ENCODE peak calls at places on chromosomes 5 and 9, in ten cellular contexts. Z is H1, S is spleen, H is HCT116, K is stomach, O is suprapubic skin, A is HepG2, U is prostate gland, P is endothelial cell of umbilical vein, X is SK-N-SH. J is an unnamed sample. For H3K36me3, the result is how much of the 10 kb centered on the place peaks cover.

GRCh38 chr5:89233462-89233861 is 350.5 kb upstream of the MEF2C start:
- DNase-seq in Z (no peak), S (no peak), H (no peak), K (no peak), O (no peak), A (no peak), U (no peak), P (no peak), X (no peak), J (no peak)

GRCh38 chr9:18208166-18209059 is 265.5 kb upstream of the ADAMTSL1 start:
- DNase-seq in Z (peak), S (no peak), H (no peak), K (peak), O (no peak), A (peak), U (peak), P (peak), X (peak), J (peak)

GRCh38 chr9:93182572-93182971 is 1.4 kb upstream of the WNK2 start:
- DNase-seq in Z (no peak), S (no peak), H (no peak), K (peak), O (no peak), A (peak), U (no peak), P (no peak), X (no peak), J (peak)

GRCh38 chr9:107541523-107541922 is 52.0 kb upstream of the KLF4 start:
- DNase-seq in Z (no peak), S (no peak), H (no peak), K (no peak), O (no peak), A (no peak), U (no peak), P (no peak), X (no peak), J (no peak)

GRCh38 chr5:158727771-158728311 is 371.9 kb downstream of the EBF1 start:
- DNase-seq in Z (no peak), S (peak), H (no peak), K (no peak), O (no peak), A (peak), U (no peak), P (peak), X (no peak), J (no peak)

GRCh38 chr9:129081388-129081889 is 528 bp downstream of the DOLPP1 start:
- DNase-seq in Z (no peak), S (peak), H (no peak), K (no peak), O (peak), A (no peak), U (no peak), P (no peak), X (peak), J (no peak)

GRCh38 chr5:39102684-39103155 is 28.5 kb upstream of the RICTOR start:
- DNase-seq in Z (no peak), S (no peak), H (no peak), K (no peak), O (no peak), A (peak), U (no peak), P (no peak), X (no peak), J (no peak)

GRCh38 chr9:80994892-80995291 is 694.5 kb downstream of the TLE1 start:
- DNase-seq in Z (no peak), S (no peak), H (no peak), K (no peak), O (no peak), A (no peak), U (no peak), P (peak), X (no peak), J (no peak)

GRCh38 chr9:133673260-133673658 is 37.1 kb downstream of the DBH start:
- DNase-seq in Z (no peak), S (no peak), H (no peak), K (no peak), O (no peak), A (no peak), U (no peak), P (no peak), X (no peak), J (no peak)

GRCh38 chr9:3656224-3656623 is 130.4 kb upstream of the RFX3 start:
- DNase-seq in Z (no peak), S (no peak), H (no peak), K (no peak), O (no peak), A (no peak), U (no peak), P (no peak), X (no peak), J (no peak)

GRCh38 chr5:59089767-59090166 is 506.9 kb downstream of the RAB3C start:
- DNase-seq in Z (no peak), S (no peak), H (no peak), K (no peak), O (no peak), A (no peak), U (no peak), P (no peak), X (no peak), J (no peak)

GRCh38 chr5:167899490-167899889 is 392.0 kb upstream of the WWC1 start:
- DNase-seq in Z (no peak), S (no peak), H (no peak), K (no peak), O (no peak), A (no peak), U (no peak), P (no peak), X (no peak), J (no peak)

GRCh38 chr5:172713113-172713808 is 57.7 kb downstream of the DUSP1 start:
- DNase-seq in Z (peak), S (peak), H (no peak), K (peak), O (peak), A (no peak), U (peak), P (peak), X (peak), J (peak)

GRCh38 chr9:136086213-136086881 is 8.7 kb downstream of the NACC2 start:
- DNase-seq in Z (no peak), S (peak), H (no peak), K (no peak), O (peak), A (no peak), U (no peak), P (no peak), X (peak), J (no peak)

GRCh38 chr5:6193315-6193714 is 185.0 kb downstream of the MED10 start:
- DNase-seq in Z (no peak), S (no peak), H (no peak), K (no peak), O (no peak), A (no peak), U (no peak), P (no peak), X (no peak), J (no peak)

GRCh38 chr5:180046656-180047055 is 24.9 kb downstream of the RNF130 start:
- DNase-seq in Z (no peak), S (no peak), H (no peak), K (no peak), O (no peak), A (no peak), U (no peak), P (peak), X (no peak), J (no peak)

GRCh38 chr5:74017112-74017511 is 391.1 kb downstream of the ARHGEF28 start:
- DNase-seq in Z (no peak), S (no peak), H (peak), K (no peak), O (no peak), A (no peak), U (peak), P (no peak), X (no peak), J (no peak)

GRCh38 chr5:172179032-172179989 is 8.7 kb downstream of the STK10 start:
- DNase-seq in Z (no peak), S (peak), H (no peak), K (no peak), O (no peak), A (no peak), U (no peak), P (peak), X (no peak), J (peak)

GRCh38 chr5:132498152-132498551 is 7.6 kb upstream of the IRF1 start:
- DNase-seq in Z (peak), S (peak), H (no peak), K (peak), O (peak), A (no peak), U (peak), P (peak), X (peak), J (no peak)

GRCh38 chr5:124660229-124661093 is 86.0 kb downstream of the ZNF608 start:
- DNase-seq in Z (no peak), S (no peak), H (no peak), K (no peak), O (no peak), A (no peak), U (no peak), P (no peak), X (no peak), J (no peak)

GRCh38 chr9:11374961-11375360 is 762.2 kb upstream of the PTPRD start:
- DNase-seq in Z (no peak), S (no peak), H (no peak), K (no peak), O (no peak), A (no peak), U (no peak), P (no peak), X (no peak), J (no peak)

GRCh38 chr5:132455614-132456115 is 34.9 kb downstream of the IRF1 start:
- DNase-seq in Z (no peak), S (peak), H (no peak), K (no peak), O (no peak), A (peak), U (no peak), P (no peak), X (no peak), J (no peak)

GRCh38 chr9:112754578-112754977 is 4.0 kb downstream of the SNX30 start:
- DNase-seq in Z (no peak), S (no peak), H (peak), K (no peak), O (no peak), A (no peak), U (no peak), P (no peak), X (no peak), J (no peak)

GRCh38 chr5:145484195-145484594 is 350.9 kb downstream of the PRELID2 start:
- DNase-seq in Z (no peak), S (no peak), H (peak), K (no peak), O (no peak), A (no peak), U (no peak), P (peak), X (no peak), J (no peak)

GRCh38 chr5:6078881-6079280 is 299.5 kb downstream of the MED10 start:
- DNase-seq in Z (no peak), S (no peak), H (no peak), K (no peak), O (no peak), A (no peak), U (no peak), P (no peak), X (no peak), J (no peak)

GRCh38 chr5:160083012-160083436 is 36.2 kb downstream of the PWWP2A start:
- DNase-seq in Z (no peak), S (no peak), H (no peak), K (no peak), O (no peak), A (no peak), U (no peak), P (peak), X (no peak), J (no peak)

GRCh38 chr9:134624827-134625181 is 16.8 kb upstream of the COL5A1 start:
- DNase-seq in Z (no peak), S (peak), H (peak), K (no peak), O (peak), A (no peak), U (no peak), P (peak), X (no peak), J (no peak)

GRCh38 chr5:124741711-124742496 is 4.5 kb downstream of the ZNF608 start:
- DNase-seq in Z (peak), S (no peak), H (peak), K (peak), O (no peak), A (no peak), U (no peak), P (peak), X (no peak), J (peak)

GRCh38 chr9:69120380-69121154 is 53.5 kb upstream of the TJP2 start:
- DNase-seq in Z (peak), S (no peak), H (peak), K (peak), O (peak), A (peak), U (peak), P (peak), X (no peak), J (peak)

GRCh38 chr5:57103317-57103907 is 70.4 kb upstream of the GPBP1 start:
- DNase-seq in Z (no peak), S (no peak), H (no peak), K (no peak), O (no peak), A (peak), U (no peak), P (no peak), X (no peak), J (no peak)

GRCh38 chr9:99040911-99041582 is 63.9 kb upstream of the TGFBR1 start:
- DNase-seq in Z (no peak), S (no peak), H (no peak), K (no peak), O (no peak), A (no peak), U (no peak), P (no peak), X (no peak), J (no peak)

GRCh38 chr9:78866228-78867132 is 569.6 kb downstream of the PSAT1 start:
- DNase-seq in Z (no peak), S (no peak), H (peak), K (no peak), O (no peak), A (peak), U (no peak), P (peak), X (no peak), J (no peak)

GRCh38 chr9:89444212-89444611 is 53.7 kb downstream of the SEMA4D start:
- DNase-seq in Z (no peak), S (peak), H (no peak), K (no peak), O (no peak), A (no peak), U (no peak), P (no peak), X (no peak), J (peak)

GRCh38 chr5:132484386-132484715 is 6.2 kb downstream of the IRF1 start:
- DNase-seq in Z (no peak), S (peak), H (no peak), K (peak), O (peak), A (no peak), U (no peak), P (no peak), X (no peak), J (peak)

GRCh38 chr5:172216345-172216744 is 22.4 kb downstream of the EFCAB9 start:
- DNase-seq in Z (no peak), S (no peak), H (no peak), K (no peak), O (no peak), A (no peak), U (no peak), P (no peak), X (no peak), J (no peak)

GRCh38 chr5:132458651-132459030 is 31.9 kb downstream of the IRF1 start:
- DNase-seq in Z (no peak), S (no peak), H (no peak), K (no peak), O (no peak), A (no peak), U (no peak), P (no peak), X (no peak), J (no peak)

GRCh38 chr9:112328545-112328944 is 4.9 kb downstream of the PTBP3 start:
- DNase-seq in Z (no peak), S (no peak), H (no peak), K (no peak), O (no peak), A (peak), U (no peak), P (no peak), X (no peak), J (no peak)

GRCh38 chr9:131187957-131188356 is 62.6 kb downstream of the NUP214 start:
- DNase-seq in Z (no peak), S (no peak), H (no peak), K (no peak), O (no peak), A (no peak), U (no peak), P (no peak), X (no peak), J (no peak)
- H3K36me3 ChIP-seq in Z (under half), S (under half), H (under half), K (half or more), O (half or more), A (under half), U (under half), P (under half), X (half or more), J (under half)

DNA sequence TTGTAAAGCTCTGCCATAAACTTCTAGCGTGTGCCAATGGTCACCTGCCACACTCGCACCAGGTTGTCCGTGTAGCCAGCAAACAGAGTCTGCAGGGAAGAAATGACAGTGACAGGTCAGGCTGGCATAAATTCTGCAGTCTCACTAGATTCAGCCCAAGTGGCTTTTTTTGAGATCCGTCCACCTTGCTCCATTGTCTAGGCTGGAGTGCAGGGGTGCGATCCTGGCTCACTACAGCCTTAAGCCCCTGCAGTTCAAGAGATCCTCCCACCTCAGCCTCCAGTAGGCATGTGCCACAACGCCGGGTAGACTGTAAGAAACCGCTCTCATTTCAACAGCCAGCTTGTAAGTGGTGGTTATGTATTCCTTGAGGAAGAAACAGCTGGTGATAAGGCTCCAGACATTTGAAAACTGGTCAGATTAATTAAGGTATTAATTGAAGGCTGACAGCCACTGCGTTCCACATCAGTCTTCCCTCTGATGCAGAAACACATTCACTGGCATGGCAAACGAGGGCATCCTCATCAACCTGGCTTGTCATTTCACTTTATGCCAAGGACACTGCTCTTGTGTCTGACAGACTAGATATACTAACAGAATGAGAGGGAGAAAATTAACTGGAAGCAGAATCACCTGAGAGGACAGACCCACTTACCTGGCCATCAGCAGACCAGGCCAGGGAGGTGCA is 6.6 kb downstream of the RACK1 start:
- DNase-seq in Z (no peak), S (no peak), H (no peak), K (no peak), O (no peak), A (no peak), U (no peak), P (no peak), X (no peak), J (no peak)
- TF ChIP-seq POLR2AphosphoS5 in Z (peak), S (no peak), H (no peak), K (no peak), O (no peak), A (no peak), U (no peak), P (no peak), X (no peak), J (peak)

GRCh38 chr9:126386088-126386487 is 59.5 kb downstream of the MVB12B start:
- DNase-seq in Z (no peak), S (no peak), H (no peak), K (no peak), O (no peak), A (peak), U (no peak), P (peak), X (no peak), J (peak)
- H3K36me3 ChIP-seq in Z (under half), S (under half), H (under half), K (under half), O (under half), A (under half), U (under half), P (under half), X (under half), J (under half)

GRCh38 chr9:72309366-72310133 is 55.5 kb downstream of the ZFAND5 start:
- DNase-seq in Z (no peak), S (no peak), H (no peak), K (no peak), O (no peak), A (no peak), U (no peak), P (no peak), X (no peak), J (no peak)

GRCh38 chr9:72304538-72304937 is 60.5 kb downstream of the ZFAND5 start:
- DNase-seq in Z (no peak), S (no peak), H (no peak), K (no peak), O (no peak), A (no peak), U (no peak), P (no peak), X (no peak), J (no peak)

GRCh38 chr9:72300884-72301283 is 64.1 kb downstream of the ZFAND5 start:
- DNase-seq in Z (no peak), S (no peak), H (no peak), K (no peak), O (no peak), A (no peak), U (no peak), P (no peak), X (no peak), J (no peak)

GRCh38 chr9:72306771-72307170 is 58.2 kb downstream of the ZFAND5 start:
- DNase-seq in Z (no peak), S (no peak), H (no peak), K (no peak), O (no peak), A (no peak), U (no peak), P (no peak), X (no peak), J (no peak)

DNA sequence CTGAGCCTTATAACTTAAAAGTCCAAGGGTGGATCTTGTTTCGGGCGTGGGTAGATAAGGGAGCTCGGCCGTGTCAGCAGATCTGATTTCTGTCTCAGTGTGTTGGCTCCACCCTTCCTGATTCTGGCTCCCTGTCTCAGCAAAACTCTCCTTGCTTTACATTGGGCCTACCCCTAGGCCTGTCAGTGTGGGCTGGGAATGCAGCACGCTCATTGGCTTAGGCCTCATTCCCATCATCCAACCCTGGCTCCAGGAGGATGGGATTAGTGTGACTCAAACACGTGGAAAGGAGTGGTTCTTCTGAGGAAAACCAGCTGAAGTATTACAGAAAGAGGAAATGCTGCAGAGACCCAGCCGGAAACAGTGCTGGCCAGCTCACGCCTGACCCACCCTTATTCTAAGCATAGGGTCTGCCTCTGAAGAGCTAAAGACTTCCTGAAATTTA is 59.9 kb downstream of the ZFAND5 start:
- DNase-seq in Z (no peak), S (peak), H (peak), K (peak), O (peak), A (peak), U (peak), P (peak), X (peak), J (peak)
- TF ChIP-seq POLR2AphosphoS5 in Z (no peak), S (peak), H (peak), K (peak), O (no peak), A (no peak), U (peak), P (no peak), X (no peak), J (peak)

GRCh38 chr5:134566181-134566740 is 40.8 kb downstream of the JADE2 start:
- DNase-seq in Z (no peak), S (peak), H (no peak), K (no peak), O (no peak), A (no peak), U (no peak), P (no peak), X (no peak), J (no peak)

GRCh38 chr5:134563962-134564361 is 38.5 kb downstream of the JADE2 start:
- DNase-seq in Z (no peak), S (no peak), H (no peak), K (no peak), O (no peak), A (no peak), U (no peak), P (no peak), X (no peak), J (no peak)

GRCh38 chr5:134566741-134567221 is 41.3 kb downstream of the JADE2 start:
- DNase-seq in Z (no peak), S (no peak), H (no peak), K (no peak), O (no peak), A (no peak), U (no peak), P (no peak), X (no peak), J (no peak)

GRCh38 chr5:134561871-134562296 is 36.4 kb downstream of the JADE2 start:
- DNase-seq in Z (no peak), S (no peak), H (peak), K (peak), O (no peak), A (peak), U (no peak), P (peak), X (peak), J (no peak)

DNA sequence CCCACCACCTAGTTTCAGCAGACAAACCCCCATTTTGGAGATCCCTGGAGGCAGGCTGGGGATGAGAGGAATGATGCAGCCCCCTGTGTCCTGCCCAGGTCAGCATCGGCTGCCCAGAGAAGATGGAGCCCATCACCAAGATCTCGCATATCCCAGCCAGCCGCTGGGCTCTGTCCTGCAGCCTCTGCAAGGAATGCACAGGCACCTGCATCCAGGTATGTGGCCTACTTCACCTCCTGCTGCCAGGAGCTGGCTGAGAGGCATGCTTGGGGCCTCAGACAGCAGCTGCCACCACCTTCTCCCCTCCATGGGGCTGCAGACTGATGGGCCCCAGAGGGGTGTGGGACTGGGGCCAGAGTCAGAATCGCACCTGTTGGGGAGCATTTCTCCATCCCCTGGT is 38.9 kb downstream of the JADE2 start:
- DNase-seq in Z (no peak), S (no peak), H (no peak), K (no peak), O (no peak), A (no peak), U (no peak), P (no peak), X (no peak), J (no peak)
- H3K36me3 ChIP-seq in Z (under half), S (under half), H (under half), K (half or more), O (half or more), A (under half), U (half or more), P (under half), X (under half), J (half or more)